ENCODE peak calls at places on chromosomes 2 and 18, in eight cellular contexts. H is WERI-Rb-1; F is PC-3; W is AG04450; L is Panc1; S is CD8-positive, alpha-beta T cell; E is colonic mucosa; O is mammary epithelial cell. T is an unnamed sample.

GRCh38 chr18:477565-477964 is 22.9 kb downstream of the COLEC12 start:
- DNase-seq in L (no peak), S (no peak), H (peak; percentile 28), E (no peak), W (no peak), O (no peak), F (peak; percentile 50), T (no peak)

GRCh38 chr2:81858998-81859397 is 1554.4 kb upstream of the LRRTM1 start:
- DNase-seq in F (no peak), S (no peak), O (no peak), L (no peak), H (no peak), W (no peak), E (no peak), T (no peak)

GRCh38 chr2:66198873-66199272 is 236.1 kb upstream of the MEIS1 start:
- DNase-seq in O (no peak), E (no peak), F (peak; percentile 15), W (no peak), H (no peak), S (no peak), L (no peak), T (no peak)

GRCh38 chr18:73933666-73934065 is 214.0 kb downstream of the FBXO15 start:
- DNase-seq in L (no peak), O (no peak), W (no peak), E (no peak), S (no peak), F (no peak), H (no peak), T (no peak)

GRCh38 chr2:88220733-88221132 is 50.6 kb downstream of the THNSL2 start:
- DNase-seq in S (no peak), O (no peak), L (no peak), F (no peak), W (no peak), E (no peak), H (peak; percentile 55), T (no peak)

GRCh38 chr2:146806295-146807005 is 1038.4 kb upstream of the ACVR2A start:
- DNase-seq in F (peak; percentile 79), O (peak; percentile 29), H (no peak), E (no peak), L (no peak), S (no peak), W (no peak), T (peak; percentile 28)

GRCh38 chr2:153963247-153963646 is 91.5 kb downstream of the GALNT13 start:
- DNase-seq in W (no peak), H (no peak), L (no peak), O (no peak), S (no peak), E (no peak), F (peak; percentile 12), T (no peak)

GRCh38 chr2:234467289-234467688 is 29.6 kb downstream of the ARL4C start:
- DNase-seq in L (no peak), W (peak; percentile 58), H (no peak), E (no peak), S (no peak), O (peak; percentile 82), F (peak; percentile 68), T (peak; percentile 81)

GRCh38 chr2:64955467-64955866 is 33.7 kb upstream of the SLC1A4 start:
- DNase-seq in O (no peak), E (no peak), W (no peak), L (no peak), S (no peak), F (no peak), H (no peak), T (no peak)

GRCh38 chr2:64951306-64951953 is 37.8 kb upstream of the SLC1A4 start:
- DNase-seq in E (no peak), L (no peak), W (no peak), F (no peak), S (no peak), O (no peak), H (no peak), T (no peak)

GRCh38 chr2:64952896-64953482 is 36.2 kb upstream of the SLC1A4 start:
- DNase-seq in E (no peak), S (no peak), L (no peak), W (peak; percentile 74), O (peak; percentile 65), H (no peak), F (peak; percentile 86), T (peak; percentile 43)

GRCh38 chr2:64950226-64951160 is 38.7 kb upstream of the SLC1A4 start:
- DNase-seq in O (peak; percentile 78), F (no peak), L (no peak), E (no peak), S (no peak), H (no peak), W (no peak), T (no peak)

DNA sequence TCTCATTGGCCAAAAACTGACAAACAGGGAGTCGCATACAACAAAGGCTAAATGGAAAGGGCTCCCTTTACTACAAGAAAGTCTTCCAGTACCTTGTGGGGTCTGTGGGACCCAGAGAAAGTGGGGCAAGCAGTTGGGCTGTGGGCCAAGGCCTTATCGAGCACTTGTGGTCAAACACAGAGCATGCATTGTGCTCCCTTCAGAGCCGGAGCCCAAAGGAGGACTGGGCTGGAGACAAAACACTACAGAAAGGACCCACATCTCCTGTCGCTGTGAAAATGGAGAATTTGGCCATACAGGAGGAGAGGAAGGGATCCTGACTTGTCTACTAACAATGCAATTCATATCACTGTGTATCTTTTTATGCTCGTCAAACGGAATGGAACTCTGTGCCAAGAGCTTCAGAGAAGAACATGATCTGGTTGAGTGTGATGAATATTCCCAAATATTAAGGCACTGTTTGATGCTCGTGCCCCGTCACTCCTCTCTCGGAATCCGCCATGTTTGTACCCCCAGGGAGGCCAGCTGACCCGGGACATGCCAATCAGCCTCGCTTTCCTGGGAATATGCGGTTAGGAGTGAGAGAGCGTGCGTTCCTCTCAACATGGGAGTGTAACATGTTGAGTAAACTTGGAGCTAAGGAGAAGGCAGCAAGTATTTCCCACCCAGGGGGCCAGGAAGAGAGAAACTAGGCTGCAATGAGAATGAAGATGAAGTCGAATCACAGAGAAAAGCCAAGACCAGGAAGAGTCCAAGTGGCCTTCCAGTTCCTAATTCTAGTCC is 36.9 kb upstream of the SLC1A4 start:
- DNase-seq in F (no peak), L (no peak), E (no peak), H (no peak), O (no peak), W (no peak), S (no peak), T (peak; percentile 30)
- H3K27ac ChIP-seq in F (no peak overlapping the region), L (no peak overlapping the region), E (no peak overlapping the region), H (no peak overlapping the region), O (no peak overlapping the region), W (peak overlapping the region; percentile 21), S (no peak overlapping the region), T (peak overlapping the region; percentile 52)

GRCh38 chr2:140033638-140034037 is 1253.4 kb upstream of the NXPH2 start:
- DNase-seq in E (no peak), F (no peak), O (no peak), S (no peak), L (no peak), W (no peak), H (no peak), T (no peak)
- TF ChIP-seq CTCF in E (no peak), F (no peak), O (no peak), S (no peak), L (no peak), W (no peak), H (no peak), T (no peak)

GRCh38 chr18:6881034-6881800 is 151.7 kb downstream of the ARHGAP28 start:
- DNase-seq in S (no peak), F (no peak), W (peak; percentile 8), L (no peak), H (peak; percentile 24), E (no peak), O (no peak), T (no peak)
- H3K27ac ChIP-seq in S (no peak overlapping the region), F (no peak overlapping the region), W (no peak overlapping the region), L (no peak overlapping the region), H (no peak overlapping the region), E (no peak overlapping the region), O (no peak overlapping the region), T (no peak overlapping the region)

DNA sequence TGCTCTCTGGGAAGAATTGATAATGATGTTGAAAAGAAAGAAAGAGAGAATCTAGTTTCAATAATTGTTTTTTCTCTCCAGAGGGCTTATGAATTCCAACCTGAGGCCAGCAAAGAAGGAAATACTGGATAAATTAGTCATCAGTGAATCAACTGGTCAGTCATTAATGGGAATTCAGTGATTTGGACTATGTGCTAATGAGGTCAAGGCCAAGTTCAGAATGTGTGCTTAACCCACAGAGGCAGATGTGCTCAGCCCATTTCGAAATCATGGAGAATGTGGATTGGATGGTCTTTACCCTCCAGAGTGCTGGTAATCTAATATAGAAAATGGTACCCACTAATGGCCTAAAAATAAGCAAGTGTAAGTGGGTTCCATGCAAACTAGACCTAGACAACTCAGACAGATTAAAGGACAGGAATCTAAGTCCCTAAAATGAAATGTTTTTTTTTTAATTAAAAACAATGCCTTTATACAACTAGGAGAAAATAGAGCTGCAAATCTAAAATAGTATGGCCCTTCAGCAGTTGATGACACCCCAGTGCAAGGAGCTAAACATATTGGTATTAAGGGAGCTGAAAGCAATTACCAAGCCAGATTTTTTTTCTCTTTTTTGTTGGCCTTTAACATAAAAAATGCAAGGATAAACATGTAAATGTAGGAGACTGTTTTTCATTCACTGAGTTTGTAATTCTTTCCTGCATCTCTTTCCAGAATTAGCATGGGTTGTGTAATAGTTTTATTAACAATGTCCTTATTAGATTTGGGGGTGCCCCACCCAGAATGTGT is 296.9 kb downstream of the SATB2 start:
- DNase-seq in F (peak; percentile 60), S (no peak), O (peak; percentile 66), E (no peak), L (no peak), W (peak; percentile 50), H (no peak), T (peak; percentile 24)
- TF ChIP-seq CTCF in F (no peak), S (no peak), O (no peak), E (no peak), L (no peak), W (no peak), H (no peak), T (no peak)

DNA sequence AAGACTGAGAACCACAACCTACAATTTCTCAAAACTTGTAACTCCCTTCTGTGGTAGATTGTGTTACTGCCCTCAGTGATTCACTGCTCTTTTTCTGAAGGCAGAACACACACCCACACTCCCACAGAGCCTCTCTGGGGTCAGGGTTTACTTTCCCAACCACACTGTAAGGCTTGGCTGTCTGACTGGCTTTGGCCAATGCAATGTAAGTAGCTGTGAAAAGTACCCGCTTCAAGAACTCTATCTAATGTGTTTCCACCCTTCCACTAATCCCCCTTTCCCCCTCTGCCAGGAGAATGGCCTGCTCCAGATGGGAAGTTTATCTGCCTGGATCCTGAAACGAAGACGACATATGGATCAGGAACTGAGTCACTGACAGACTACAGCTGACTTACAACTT is 222.7 kb downstream of the CDH2 start:
- DNase-seq in F (peak; percentile 13), L (no peak), O (peak; percentile 45), H (peak; percentile 85), S (no peak), W (peak; percentile 41), E (no peak), T (peak; percentile 86)
- H3K27ac ChIP-seq in F (no peak overlapping the region), L (no peak overlapping the region), O (no peak overlapping the region), H (peak overlapping the region; percentile 11), S (no peak overlapping the region), W (no peak overlapping the region), E (no peak overlapping the region), T (peak overlapping the region; percentile 37)

DNA sequence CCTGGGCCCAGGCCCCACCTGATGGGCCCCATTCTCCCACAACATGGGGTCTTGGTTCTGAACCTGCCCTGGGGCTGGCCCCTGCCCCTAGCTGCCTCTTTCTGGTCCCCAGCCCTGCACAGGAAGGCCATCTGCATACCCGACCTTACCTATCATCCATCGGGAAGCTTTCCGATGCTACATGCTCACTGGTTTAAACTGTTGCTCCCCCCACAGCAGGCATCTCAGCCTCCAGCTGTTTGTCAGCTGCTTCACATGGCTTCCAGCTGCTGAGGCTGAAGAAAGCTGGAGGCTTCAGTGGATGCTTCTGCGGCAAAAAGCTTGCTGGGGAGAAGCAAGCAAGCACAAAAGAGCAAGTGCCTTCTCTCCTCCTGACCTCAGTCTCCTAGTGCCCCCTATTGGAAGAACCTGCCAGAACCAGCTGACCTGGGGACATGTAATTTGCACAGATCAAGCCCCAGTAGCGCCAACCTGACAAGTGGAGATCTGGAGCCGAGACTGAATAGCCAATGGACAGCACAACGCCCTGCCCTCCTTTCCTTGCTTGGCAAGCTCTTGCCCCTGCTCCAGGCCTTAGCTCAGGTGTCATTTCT is 24.1 kb upstream of the RHOB start:
- DNase-seq in H (peak; percentile 46), S (peak; percentile 39), W (no peak), L (no peak), E (peak; percentile 44), F (no peak), O (peak; percentile 39), T (no peak)
- TF ChIP-seq CTCF in H (peak; percentile 80), S (no peak), W (peak; percentile 38), L (no peak), E (no peak), F (peak; percentile 23), O (peak; percentile 66), T (peak; percentile 32)